ENCODE peak calls at places on chromosomes 4 and X, in six cellular contexts. X, K, N, U, B and C are unnamed samples.
A peak's percentile ranks its signal among the peaks of the same experiment; 100 is the strongest.

GRCh38 chrX:119981286-119982070 is 37.9 kb upstream of the NKAP start:
- DNase-seq in B (no peak), K (peak; percentile 36), U (no peak), N (peak; percentile 21), X (no peak), C (peak; percentile 18)

GRCh38 chr4:3830774-3831528 is 64.8 kb downstream of the ADRA2C start:
- DNase-seq in N (no peak), X (no peak), U (no peak), K (no peak), B (peak; percentile 36), C (no peak)

GRCh38 chr4:6603128-6603527 is 28.1 kb downstream of the MAN2B2 start:
- DNase-seq in B (no peak), K (no peak), N (no peak), X (no peak), U (no peak), C (no peak)

GRCh38 chr4:180630012-180630411 is 1613.2 kb upstream of the TENM3 start:
- DNase-seq in U (no peak), N (no peak), B (no peak), K (no peak), X (no peak), C (no peak)

GRCh38 chr4:20486433-20486832 is 213.8 kb upstream of the PACRGL start:
- DNase-seq in X (no peak), B (no peak), K (no peak), U (no peak), N (no peak), C (no peak)

GRCh38 chr4:158496030-158496741 is 25.5 kb upstream of the RXFP1 start:
- DNase-seq in U (no peak), X (no peak), B (peak; percentile 42), N (no peak), K (no peak), C (no peak)

GRCh38 chr4:17698116-17698515 is 83.3 kb downstream of the FAM184B start:
- DNase-seq in K (no peak), U (no peak), B (no peak), X (no peak), N (no peak), C (no peak)

GRCh38 chrX:132071260-132071659 is 48.2 kb downstream of the STK26 start:
- DNase-seq in X (no peak), N (peak; percentile 6), U (no peak), K (no peak), B (no peak), C (no peak)

GRCh38 chr4:14100349-14100748 is 472.8 kb upstream of the BOD1L1 start:
- DNase-seq in U (no peak), K (no peak), N (no peak), B (no peak), X (no peak), C (no peak)

GRCh38 chr4:171639540-171639939 is 173.7 kb upstream of the GALNTL6 start:
- DNase-seq in B (no peak), U (no peak), K (no peak), N (no peak), X (no peak), C (no peak)

GRCh38 chrX:140712413-140713173 is 3.0 kb downstream of the LINC00632 start:
- DNase-seq in B (peak; percentile 75), U (no peak), N (peak; percentile 11), X (no peak), K (no peak), C (peak; percentile 50)